ENCODE peak calls at places on chromosomes 4 and X, in four cellular contexts. One of them, this sample, is unnamed.

GRCh38 chr4:13919021-13919441 is 291.5 kb upstream of the BOD1L1 start:
- DNase-seq in K562: no peak
- DNase-seq in HepG2: no peak
- DNase-seq in GM12878: no peak
- DNase-seq in this sample: no peak

GRCh38 chrX:69555396-69556023 is 51.4 kb downstream of the NALF2 start:
- DNase-seq in K562: no peak
- DNase-seq in HepG2: no peak
- DNase-seq in GM12878: no peak
- DNase-seq in this sample: no peak

GRCh38 chr4:26529479-26529878 is 39.2 kb upstream of the CCKAR start:
- DNase-seq in K562: no peak
- DNase-seq in HepG2: no peak
- DNase-seq in GM12878: no peak
- DNase-seq in this sample: no peak

GRCh38 chr4:16413794-16414555 is 187.7 kb upstream of the TAPT1 start:
- DNase-seq in K562: no peak
- DNase-seq in HepG2: no peak
- DNase-seq in GM12878: no peak
- DNase-seq in this sample: no peak

GRCh38 chr4:95847908-95848468 is 8.1 kb downstream of the PDHA2 start:
- DNase-seq in K562: no peak
- DNase-seq in HepG2: no peak
- DNase-seq in GM12878: no peak
- DNase-seq in this sample: no peak

GRCh38 chrX:120753413-120754251 is 122.0 kb downstream of the CT47B1 start:
- DNase-seq in K562: no peak
- DNase-seq in HepG2: no peak
- DNase-seq in GM12878: no peak
- DNase-seq in this sample: no peak

GRCh38 chrX:154596290-154596929 is 11.5 kb downstream of the CTAG1A start:
- DNase-seq in K562: no peak
- DNase-seq in HepG2: no peak
- DNase-seq in GM12878: no peak
- DNase-seq in this sample: no peak

GRCh38 chrX:129781134-129782014 is 1.6 kb downstream of the SASH3 start:
- DNase-seq in K562: no peak
- DNase-seq in HepG2: no peak
- DNase-seq in GM12878: peak
- DNase-seq in this sample: peak

GRCh38 chrX:2183193-2183725 is 317.5 kb downstream of the DHRSX start:
- DNase-seq in K562: no peak
- DNase-seq in HepG2: no peak
- DNase-seq in GM12878: no peak
- DNase-seq in this sample: no peak
- TF ChIP-seq POLR2AphosphoS5 in K562: no peak
- TF ChIP-seq POLR2AphosphoS5 in HepG2: no peak
- TF ChIP-seq POLR2AphosphoS5 in GM12878: no peak
- TF ChIP-seq POLR2AphosphoS5 in this sample: no peak

DNA sequence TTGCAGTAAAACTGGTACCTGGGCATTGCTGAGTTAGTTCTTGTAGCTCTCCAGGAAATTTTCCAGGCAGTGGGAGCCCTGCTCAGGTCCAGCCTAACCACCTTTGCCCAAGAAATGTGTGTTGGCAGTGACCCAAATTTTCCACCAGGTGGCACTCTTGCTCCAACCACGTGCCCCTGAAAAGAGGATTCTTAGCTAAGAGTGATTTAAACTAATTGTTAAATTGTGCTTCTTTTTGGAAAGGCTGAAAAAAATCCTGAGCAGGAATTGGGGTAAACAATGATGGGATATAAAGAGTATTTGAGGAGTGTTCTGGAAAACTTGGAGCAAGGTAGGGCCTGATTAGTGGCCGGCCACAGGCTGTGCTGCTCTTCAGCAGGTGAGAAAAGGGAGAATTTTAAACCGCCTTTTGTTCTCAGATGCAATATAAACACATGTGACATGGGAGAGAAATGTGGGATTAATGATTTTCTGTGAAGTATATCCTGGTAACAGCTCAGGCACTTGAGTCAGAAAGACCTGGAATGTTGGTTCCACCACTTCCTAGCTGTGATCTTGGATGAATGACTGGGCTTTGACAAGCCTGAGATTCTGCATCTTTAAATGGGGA is 219.6 kb downstream of the PTTG2 start:
- DNase-seq in K562: peak
- DNase-seq in HepG2: peak
- DNase-seq in GM12878: peak
- DNase-seq in this sample: no peak
- TF ChIP-seq TAF1 in K562: no peak
- TF ChIP-seq TAF1 in HepG2: no peak
- TF ChIP-seq TAF1 in GM12878: no peak
- TF ChIP-seq TAF1 in this sample: no peak

DNA sequence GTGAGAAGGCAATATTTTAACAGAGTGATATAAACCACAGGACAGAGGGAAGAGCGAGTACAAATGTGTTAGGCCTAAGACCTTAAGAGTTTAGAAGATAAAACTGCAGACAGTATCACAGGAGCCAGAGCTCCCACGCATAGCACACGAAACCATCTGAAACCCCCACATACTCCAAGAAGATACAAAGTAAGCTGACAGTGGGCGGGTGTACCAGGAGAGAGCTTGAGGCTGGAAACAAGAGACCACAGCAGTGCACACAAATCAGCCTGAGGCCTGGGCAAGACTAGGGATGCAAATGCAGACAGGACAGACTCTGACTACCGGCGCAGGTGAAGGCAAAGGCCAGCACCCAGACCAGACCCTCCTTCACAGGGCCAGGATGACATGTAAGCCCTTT is 54.1 kb upstream of the ARHGAP24 start:
- DNase-seq in K562: no peak
- DNase-seq in HepG2: no peak
- DNase-seq in GM12878: no peak
- DNase-seq in this sample: no peak
- TF ChIP-seq POLR2AphosphoS5 in K562: no peak
- TF ChIP-seq POLR2AphosphoS5 in HepG2: no peak
- TF ChIP-seq POLR2AphosphoS5 in GM12878: no peak
- TF ChIP-seq POLR2AphosphoS5 in this sample: no peak

GRCh38 chrX:49270249-49270921 is 792 bp downstream of the PPP1R3F start:
- DNase-seq in K562: peak
- DNase-seq in HepG2: no peak
- DNase-seq in GM12878: no peak
- DNase-seq in this sample: no peak
- TF ChIP-seq TAF1 in K562: no peak
- TF ChIP-seq TAF1 in HepG2: no peak
- TF ChIP-seq TAF1 in GM12878: no peak
- TF ChIP-seq TAF1 in this sample: no peak

DNA sequence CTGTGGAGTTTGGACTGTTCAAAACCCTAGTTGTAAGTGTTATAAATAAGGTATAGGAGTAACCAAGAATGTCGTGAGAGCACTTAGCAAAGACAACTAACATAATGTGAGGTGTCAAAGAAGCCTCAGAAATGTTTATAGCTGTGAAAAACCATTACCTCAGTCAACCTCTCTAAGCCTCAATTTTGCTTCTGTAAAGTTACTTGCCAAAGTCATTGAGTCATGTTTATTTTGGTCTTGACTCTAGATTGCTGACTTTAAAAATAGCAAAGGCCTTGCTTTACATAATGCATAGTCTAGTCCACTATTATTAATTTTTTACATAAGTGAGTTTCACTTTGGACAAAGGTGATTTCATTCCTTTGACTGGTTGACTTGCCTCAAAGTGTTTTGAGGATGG is 257.6 kb upstream of the CXXC4 start:
- DNase-seq in K562: no peak
- DNase-seq in HepG2: no peak
- DNase-seq in GM12878: peak
- DNase-seq in this sample: no peak
- TF ChIP-seq POLR2AphosphoS5 in K562: no peak
- TF ChIP-seq POLR2AphosphoS5 in HepG2: no peak
- TF ChIP-seq POLR2AphosphoS5 in GM12878: no peak
- TF ChIP-seq POLR2AphosphoS5 in this sample: no peak

GRCh38 chrX:9940397-9940796 is 26.8 kb upstream of the CLDN34 start:
- DNase-seq in K562: no peak
- DNase-seq in HepG2: no peak
- DNase-seq in GM12878: no peak
- DNase-seq in this sample: no peak

GRCh38 chrX:9943420-9943819 is 23.7 kb upstream of the CLDN34 start:
- DNase-seq in K562: no peak
- DNase-seq in HepG2: no peak
- DNase-seq in GM12878: peak
- DNase-seq in this sample: no peak

GRCh38 chrX:9947395-9947794 is 19.8 kb upstream of the CLDN34 start:
- DNase-seq in K562: no peak
- DNase-seq in HepG2: no peak
- DNase-seq in GM12878: no peak
- DNase-seq in this sample: no peak

GRCh38 chrX:9938516-9938915 is 28.6 kb upstream of the CLDN34 start:
- DNase-seq in K562: no peak
- DNase-seq in HepG2: no peak
- DNase-seq in GM12878: no peak
- DNase-seq in this sample: no peak

GRCh38 chrX:9942086-9942485 is 25.1 kb upstream of the CLDN34 start:
- DNase-seq in K562: no peak
- DNase-seq in HepG2: no peak
- DNase-seq in GM12878: peak
- DNase-seq in this sample: no peak
- TF ChIP-seq TAF1 in K562: no peak
- TF ChIP-seq TAF1 in HepG2: no peak
- TF ChIP-seq TAF1 in GM12878: no peak
- TF ChIP-seq TAF1 in this sample: no peak

GRCh38 chr4:156237192-156237591 is 283.5 kb upstream of the CTSO start:
- DNase-seq in K562: no peak
- DNase-seq in HepG2: no peak
- DNase-seq in GM12878: no peak
- DNase-seq in this sample: no peak
- TF ChIP-seq POLR2AphosphoS5 in K562: no peak
- TF ChIP-seq POLR2AphosphoS5 in HepG2: no peak
- TF ChIP-seq POLR2AphosphoS5 in GM12878: no peak
- TF ChIP-seq POLR2AphosphoS5 in this sample: no peak

DNA sequence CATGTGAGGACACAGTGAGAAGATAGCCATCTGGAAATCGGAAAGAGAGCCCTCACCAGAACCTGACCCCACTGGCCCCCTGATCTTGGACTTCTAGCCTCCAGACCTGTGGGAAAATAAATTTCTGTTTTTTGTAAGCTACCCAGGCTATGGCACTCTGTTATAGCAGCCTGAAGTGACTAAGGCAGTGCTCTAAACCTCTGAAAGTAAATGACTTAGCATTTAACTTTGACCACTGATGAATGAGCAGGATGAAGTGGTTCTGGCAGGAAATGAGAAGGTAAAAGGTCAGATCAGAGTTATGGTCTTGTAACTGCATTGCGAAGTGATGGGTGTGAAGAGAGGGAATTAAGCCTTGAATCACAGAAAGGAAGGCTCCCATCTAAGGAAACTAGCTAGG is 17.0 kb downstream of the GPAT3 start:
- DNase-seq in K562: no peak
- DNase-seq in HepG2: no peak
- DNase-seq in GM12878: no peak
- DNase-seq in this sample: no peak
- TF ChIP-seq TAF1 in K562: no peak
- TF ChIP-seq TAF1 in HepG2: no peak
- TF ChIP-seq TAF1 in GM12878: no peak
- TF ChIP-seq TAF1 in this sample: no peak